ENCODE peak calls at places on chromosomes 7 and 10, in six cellular contexts. M is IMR-90, X is MM.1S, Z is GM23248, S is H1, D is HepG2. U is an unnamed sample.

GRCh38 chr7:128076216-128076821 is 45.1 kb upstream of the LRRC4 start:
- DNase-seq in M (no peak), D (no peak), S (no peak), X (no peak), Z (no peak), U (no peak)

GRCh38 chr10:109978481-109978880 is 29.3 kb upstream of the ADD3 start:
- DNase-seq in S (peak; percentile 88), Z (peak; percentile 82), D (peak; percentile 29), X (peak; percentile 44), M (peak; percentile 57), U (peak; percentile 47)

GRCh38 chr7:27895553-27895952 is 155.6 kb downstream of the TAX1BP1 start:
- DNase-seq in Z (no peak), D (no peak), S (no peak), X (no peak), M (no peak), U (peak; percentile 12)

GRCh38 chr7:145168879-145169278 is 333.0 kb upstream of the TPK1 start:
- DNase-seq in Z (no peak), D (no peak), S (no peak), M (no peak), X (no peak), U (no peak)

GRCh38 chr7:50855526-50855925 is 72.8 kb upstream of the GRB10 start:
- DNase-seq in X (no peak), M (no peak), S (peak; percentile 31), Z (no peak), D (no peak), U (no peak)

GRCh38 chr7:26705567-26705966 is 158.8 kb downstream of the SKAP2 start:
- DNase-seq in M (peak; percentile 97), Z (peak; percentile 97), S (no peak), X (no peak), D (peak; percentile 64), U (no peak)

GRCh38 chr10:101972761-101973160 is 83.2 kb downstream of the ARMH3 start:
- DNase-seq in S (no peak), Z (no peak), M (peak; percentile 23), X (peak; percentile 39), D (no peak), U (no peak)

GRCh38 chr7:107025449-107026103 is 18.9 kb upstream of the PRKAR2B start:
- DNase-seq in X (no peak), Z (no peak), M (peak; percentile 10), S (no peak), D (no peak), U (no peak)

GRCh38 chr10:30581779-30582380 is 47.7 kb downstream of the LYZL2 start:
- DNase-seq in M (peak; percentile 54), X (no peak), Z (peak; percentile 61), S (no peak), D (peak; percentile 51), U (peak; percentile 35)

GRCh38 chr10:88989824-88990527 is 622 bp upstream of the FAS start:
- DNase-seq in M (peak; percentile 86), D (no peak), S (no peak), X (no peak), Z (peak; percentile 95), U (no peak)

GRCh38 chr10:100899181-100899580 is 13.6 kb upstream of the SLF2 start:
- DNase-seq in D (no peak), S (peak; percentile 17), M (peak; percentile 36), Z (no peak), X (no peak), U (no peak)

GRCh38 chr10:33195608-33196376 is 138.7 kb downstream of the NRP1 start:
- DNase-seq in Z (peak; percentile 15), D (peak; percentile 99), M (peak; percentile 44), S (no peak), X (no peak), U (no peak)

GRCh38 chr7:5429253-5429856 is 5.7 kb upstream of the TNRC18 start:
- DNase-seq in M (peak; percentile 47), D (peak; percentile 91), Z (peak; percentile 69), S (peak; percentile 75), X (no peak), U (no peak)

GRCh38 chr10:24706479-24707118 is 17.1 kb downstream of the ARHGAP21 start:
- DNase-seq in D (peak; percentile 63), S (no peak), X (no peak), M (peak; percentile 98), Z (peak; percentile 98), U (peak; percentile 67)

GRCh38 chr7:102009628-102010027 is 192.2 kb downstream of the CUX1 start:
- DNase-seq in S (no peak), Z (peak; percentile 5), M (peak; percentile 45), D (no peak), X (no peak), U (no peak)

GRCh38 chr10:74033724-74034123 is 35.8 kb downstream of the VCL start:
- DNase-seq in X (no peak), Z (no peak), D (no peak), M (no peak), S (no peak), U (no peak)

GRCh38 chr10:98536551-98536950 is 89.8 kb upstream of the HPS1 start:
- DNase-seq in Z (peak; percentile 84), D (peak; percentile 7), M (peak; percentile 3), X (no peak), S (no peak), U (no peak)

GRCh38 chr10:12180221-12180974 is 15.3 kb downstream of the NUDT5 start:
- DNase-seq in X (no peak), D (no peak), S (no peak), Z (no peak), M (no peak), U (no peak)

GRCh38 chr7:149669121-149669818 is 104.1 kb downstream of the ZNF467 start:
- DNase-seq in Z (peak; percentile 59), D (peak; percentile 7), S (no peak), M (peak; percentile 19), X (peak; percentile 48), U (no peak)

GRCh38 chr10:2964632-2965296 is 102.6 kb upstream of the PFKP start:
- DNase-seq in M (no peak), S (no peak), X (no peak), D (no peak), Z (no peak), U (peak; percentile 34)

GRCh38 chr10:5620966-5621365 is 45.4 kb downstream of the ASB13 start:
- DNase-seq in X (no peak), Z (no peak), D (no peak), M (no peak), S (no peak), U (no peak)

GRCh38 chr7:157792954-157793353 is 456.1 kb downstream of the DNAJB6 start:
- DNase-seq in D (no peak), S (no peak), Z (no peak), M (no peak), X (no peak), U (peak; percentile 44)
- H3K9me3 ChIP-seq in D (no peaks in the 10 kb centered on the region), S (no peaks in the 10 kb centered on the region), Z (no peaks in the 10 kb centered on the region), M (peaks cover 61% of the 10 kb centered on the region), X (no peaks in the 10 kb centered on the region), U (no peaks in the 10 kb centered on the region)

GRCh38 chr10:91313761-91314520 is 93.5 kb downstream of the PCGF5 start:
- DNase-seq in S (no peak), M (peak; percentile 96), D (no peak), X (no peak), Z (peak; percentile 81), U (no peak)

GRCh38 chr10:91317541-91317940 is 92.6 kb upstream of the HECTD2 start:
- DNase-seq in M (no peak), S (no peak), Z (no peak), D (no peak), X (no peak), U (no peak)

GRCh38 chr10:91316486-91316885 is 93.7 kb upstream of the HECTD2 start:
- DNase-seq in S (no peak), D (no peak), M (peak; percentile 59), Z (no peak), X (no peak), U (no peak)

GRCh38 chr10:91319336-91319735 is 90.8 kb upstream of the HECTD2 start:
- DNase-seq in X (no peak), D (no peak), Z (no peak), M (no peak), S (no peak), U (no peak)
- H3K9ac ChIP-seq in X (no peak overlapping the region), D (no peak overlapping the region), Z (no peak overlapping the region), M (no peak overlapping the region), S (no peak overlapping the region), U (no peak overlapping the region)

GRCh38 chr10:95279042-95279820 is 11.6 kb downstream of the PDLIM1 start:
- DNase-seq in S (no peak), D (no peak), X (no peak), Z (peak; percentile 93), M (peak; percentile 81), U (no peak)

GRCh38 chr10:95281206-95281605 is 9.6 kb downstream of the PDLIM1 start:
- DNase-seq in Z (no peak), D (no peak), X (no peak), S (no peak), M (no peak), U (no peak)

GRCh38 chr10:95278061-95278988 is 12.5 kb downstream of the PDLIM1 start:
- DNase-seq in Z (peak; percentile 54), M (peak; percentile 73), D (peak; percentile 92), S (peak; percentile 40), X (no peak), U (no peak)

GRCh38 chr10:95282115-95282514 is 8.7 kb downstream of the PDLIM1 start:
- DNase-seq in Z (peak; percentile 48), S (no peak), X (no peak), D (peak; percentile 50), M (peak; percentile 31), U (no peak)

GRCh38 chr10:95280637-95281036 is 10.2 kb downstream of the PDLIM1 start:
- DNase-seq in S (no peak), M (no peak), D (peak; percentile 74), X (no peak), Z (no peak), U (no peak)
- H3K36me3 ChIP-seq in S (no peaks in the 10 kb centered on the region), M (peaks cover 6% of the 10 kb centered on the region), D (peaks cover 2% of the 10 kb centered on the region), X (no peaks in the 10 kb centered on the region), Z (no peaks in the 10 kb centered on the region), U (no peaks in the 10 kb centered on the region)

GRCh38 chr7:39560398-39560797 is 5.8 kb upstream of the YAE1 start:
- DNase-seq in M (no peak), Z (peak; percentile 11), X (no peak), S (no peak), D (no peak), U (no peak)
- H3K9me3 ChIP-seq in M (no peaks in the 10 kb centered on the region), Z (no peaks in the 10 kb centered on the region), X (no peaks in the 10 kb centered on the region), S (no peaks in the 10 kb centered on the region), D (no peaks in the 10 kb centered on the region), U (no peaks in the 10 kb centered on the region)

GRCh38 chr7:47771301-47771989 is 176.8 kb downstream of the PKD1L1 start:
- DNase-seq in S (no peak), M (no peak), X (no peak), Z (peak; percentile 78), D (no peak), U (no peak)

GRCh38 chr7:47775238-47775637 is 173.0 kb downstream of the PKD1L1 start:
- DNase-seq in Z (no peak), M (no peak), S (no peak), D (no peak), X (no peak), U (no peak)

GRCh38 chr7:47772492-47772891 is 175.8 kb downstream of the PKD1L1 start:
- DNase-seq in S (no peak), D (no peak), M (no peak), X (no peak), Z (no peak), U (no peak)

GRCh38 chr7:47776335-47776734 is 171.9 kb downstream of the PKD1L1 start:
- DNase-seq in M (no peak), D (peak; percentile 44), Z (no peak), S (no peak), X (no peak), U (no peak)

DNA sequence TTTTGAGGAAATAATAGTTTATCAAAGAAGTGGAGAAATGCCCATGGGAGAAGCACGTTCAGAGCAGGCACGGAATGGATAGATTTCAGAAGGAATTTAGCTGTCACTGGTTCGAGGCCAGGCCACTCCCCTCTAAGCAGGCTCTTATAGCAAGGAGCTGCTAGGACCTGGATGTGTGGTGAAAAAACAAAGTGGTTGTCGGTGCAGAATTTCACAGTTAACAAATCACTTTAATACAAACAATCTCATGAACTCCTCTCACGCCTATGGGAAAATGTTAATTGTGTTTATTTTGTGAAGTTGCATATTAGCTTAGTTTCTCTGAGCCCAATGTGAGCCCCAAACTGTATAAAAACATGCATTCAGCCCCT is 176.3 kb downstream of the PKD1L1 start:
- DNase-seq in S (no peak), M (no peak), D (no peak), Z (no peak), X (no peak), U (no peak)
- H3K9ac ChIP-seq in S (no peak overlapping the region), M (no peak overlapping the region), D (no peak overlapping the region), Z (no peak overlapping the region), X (no peak overlapping the region), U (no peak overlapping the region)